ENCODE peak calls at places on chromosome 13, in five cellular contexts. One of them, this sample, is unnamed.

GRCh38 chr13:25902946-25903345 is 148.9 kb downstream of the SHISA2 start:
- DNase-seq in IMR-90: no peak
- DNase-seq in cardiac fibroblast: no peak
- DNase-seq in psoas muscle: no peak
- DNase-seq in thoracic aorta: no peak
- DNase-seq in this sample: peak; percentile 44

GRCh38 chr13:40794414-40795368 is 5.3 kb downstream of the SLC25A15 start:
- DNase-seq in IMR-90: no peak
- DNase-seq in cardiac fibroblast: no peak
- DNase-seq in psoas muscle: no peak
- DNase-seq in thoracic aorta: no peak
- DNase-seq in this sample: no peak

GRCh38 chr13:78958019-78958418 is 299.1 kb upstream of the OBI1 start:
- DNase-seq in IMR-90: no peak
- DNase-seq in cardiac fibroblast: no peak
- DNase-seq in psoas muscle: no peak
- DNase-seq in thoracic aorta: no peak
- DNase-seq in this sample: no peak

GRCh38 chr13:84658881-84659661 is 776.8 kb upstream of the SLITRK1 start:
- DNase-seq in IMR-90: peak; percentile 21
- DNase-seq in cardiac fibroblast: no peak
- DNase-seq in psoas muscle: no peak
- DNase-seq in thoracic aorta: no peak
- DNase-seq in this sample: no peak

GRCh38 chr13:30154931-30155330 is 152.4 kb downstream of the KATNAL1 start:
- DNase-seq in IMR-90: no peak
- DNase-seq in cardiac fibroblast: no peak
- DNase-seq in psoas muscle: no peak
- DNase-seq in thoracic aorta: no peak
- DNase-seq in this sample: no peak

GRCh38 chr13:47168086-47168485 is 271.2 kb upstream of the HTR2A start:
- DNase-seq in IMR-90: peak; percentile 92
- DNase-seq in cardiac fibroblast: peak; percentile 69
- DNase-seq in psoas muscle: no peak
- DNase-seq in thoracic aorta: no peak
- DNase-seq in this sample: peak; percentile 61

GRCh38 chr13:110018009-110018408 is 231.6 kb upstream of the IRS2 start:
- DNase-seq in IMR-90: peak; percentile 57
- DNase-seq in cardiac fibroblast: no peak
- DNase-seq in psoas muscle: no peak
- DNase-seq in thoracic aorta: no peak
- DNase-seq in this sample: peak; percentile 28

GRCh38 chr13:46896346-46897138 is at the start of gene HTR2A:
- DNase-seq in IMR-90: peak; percentile 17
- DNase-seq in cardiac fibroblast: peak; percentile 33
- DNase-seq in psoas muscle: peak; percentile 61
- DNase-seq in thoracic aorta: no peak
- DNase-seq in this sample: peak; percentile 8

GRCh38 chr13:106440846-106441245 is 94.6 kb downstream of the EFNB2 start:
- DNase-seq in IMR-90: no peak
- DNase-seq in cardiac fibroblast: no peak
- DNase-seq in psoas muscle: no peak
- DNase-seq in thoracic aorta: no peak
- DNase-seq in this sample: no peak

GRCh38 chr13:94173312-94173854 is 306.1 kb downstream of the DCT start:
- DNase-seq in IMR-90: peak; percentile 86
- DNase-seq in cardiac fibroblast: peak; percentile 56
- DNase-seq in psoas muscle: no peak
- DNase-seq in thoracic aorta: no peak
- DNase-seq in this sample: no peak

GRCh38 chr13:108816381-108816780 is 187.0 kb downstream of the MYO16 start:
- DNase-seq in IMR-90: no peak
- DNase-seq in cardiac fibroblast: peak; percentile 1
- DNase-seq in psoas muscle: no peak
- DNase-seq in thoracic aorta: no peak
- DNase-seq in this sample: no peak

GRCh38 chr13:36124236-36124822 is 6.9 kb downstream of the DCLK1 start:
- DNase-seq in IMR-90: peak; percentile 4
- DNase-seq in cardiac fibroblast: peak; percentile 64
- DNase-seq in psoas muscle: no peak
- DNase-seq in thoracic aorta: no peak
- DNase-seq in this sample: no peak

GRCh38 chr13:107210216-107211010 is 642.5 kb upstream of the ARGLU1 start:
- DNase-seq in IMR-90: peak; percentile 20
- DNase-seq in cardiac fibroblast: peak; percentile 15
- DNase-seq in psoas muscle: no peak
- DNase-seq in thoracic aorta: no peak
- DNase-seq in this sample: no peak

GRCh38 chr13:107466326-107466725 is 749.0 kb downstream of the LIG4 start:
- DNase-seq in IMR-90: peak; percentile 62
- DNase-seq in cardiac fibroblast: peak; percentile 21
- DNase-seq in psoas muscle: no peak
- DNase-seq in thoracic aorta: no peak
- DNase-seq in this sample: peak; percentile 58

GRCh38 chr13:97274782-97275252 is 52.7 kb downstream of the MBNL2 start:
- DNase-seq in IMR-90: peak; percentile 87
- DNase-seq in cardiac fibroblast: peak; percentile 81
- DNase-seq in psoas muscle: no peak
- DNase-seq in thoracic aorta: no peak
- DNase-seq in this sample: peak; percentile 71

GRCh38 chr13:65926750-65927171 is 1303.4 kb downstream of the PCDH9 start:
- DNase-seq in IMR-90: no peak
- DNase-seq in cardiac fibroblast: no peak
- DNase-seq in psoas muscle: peak; percentile 28
- DNase-seq in thoracic aorta: no peak
- DNase-seq in this sample: peak; percentile 15

GRCh38 chr13:77184455-77184854 is 142.4 kb downstream of the MYCBP2 start:
- DNase-seq in IMR-90: no peak
- DNase-seq in cardiac fibroblast: peak; percentile 33
- DNase-seq in psoas muscle: no peak
- DNase-seq in thoracic aorta: no peak
- DNase-seq in this sample: peak; percentile 79

GRCh38 chr13:29858667-29859066 is 8.2 kb upstream of the UBL3 start:
- DNase-seq in IMR-90: peak; percentile 59
- DNase-seq in cardiac fibroblast: peak; percentile 44
- DNase-seq in psoas muscle: no peak
- DNase-seq in thoracic aorta: no peak
- DNase-seq in this sample: peak; percentile 29

GRCh38 chr13:100675660-100676129 is 1.1 kb upstream of the TMTC4 start:
- DNase-seq in IMR-90: no peak
- DNase-seq in cardiac fibroblast: no peak
- DNase-seq in psoas muscle: no peak
- DNase-seq in thoracic aorta: no peak
- DNase-seq in this sample: no peak

GRCh38 chr13:45178349-45179142 is 22.3 kb downstream of the KCTD4 start:
- DNase-seq in IMR-90: peak; percentile 93
- DNase-seq in cardiac fibroblast: peak; percentile 81
- DNase-seq in psoas muscle: no peak
- DNase-seq in thoracic aorta: no peak
- DNase-seq in this sample: peak; percentile 50

GRCh38 chr13:40668335-40668734 is 1.9 kb upstream of the FOXO1 start:
- DNase-seq in IMR-90: no peak
- DNase-seq in cardiac fibroblast: peak; percentile 36
- DNase-seq in psoas muscle: peak; percentile 79
- DNase-seq in thoracic aorta: no peak
- DNase-seq in this sample: peak; percentile 36

GRCh38 chr13:75101997-75102720 is 379.8 kb downstream of the TBC1D4 start:
- DNase-seq in IMR-90: peak; percentile 6
- DNase-seq in cardiac fibroblast: peak; percentile 65
- DNase-seq in psoas muscle: no peak
- DNase-seq in thoracic aorta: no peak
- DNase-seq in this sample: peak; percentile 56

GRCh38 chr13:110475550-110476219 is 85.8 kb downstream of the RAB20 start:
- DNase-seq in IMR-90: no peak
- DNase-seq in cardiac fibroblast: no peak
- DNase-seq in psoas muscle: no peak
- DNase-seq in thoracic aorta: no peak
- DNase-seq in this sample: no peak

GRCh38 chr13:30696278-30697176 is 38.8 kb upstream of the ALOX5AP start:
- DNase-seq in IMR-90: peak; percentile 36
- DNase-seq in cardiac fibroblast: no peak
- DNase-seq in psoas muscle: peak; percentile 64
- DNase-seq in thoracic aorta: no peak
- DNase-seq in this sample: no peak

GRCh38 chr13:30564489-30564888 is 53.2 kb upstream of the USPL1 start:
- DNase-seq in IMR-90: no peak
- DNase-seq in cardiac fibroblast: no peak
- DNase-seq in psoas muscle: no peak
- DNase-seq in thoracic aorta: no peak
- DNase-seq in this sample: no peak

GRCh38 chr13:98406475-98406874 is 170.4 kb downstream of the STK24 start:
- DNase-seq in IMR-90: no peak
- DNase-seq in cardiac fibroblast: no peak
- DNase-seq in psoas muscle: no peak
- DNase-seq in thoracic aorta: no peak
- DNase-seq in this sample: no peak
- TF ChIP-seq CTCF in IMR-90: no peak
- TF ChIP-seq CTCF in cardiac fibroblast: no peak
- TF ChIP-seq CTCF in psoas muscle: no peak
- TF ChIP-seq CTCF in thoracic aorta: no peak
- TF ChIP-seq CTCF in this sample: no peak

GRCh38 chr13:57787058-57787791 is 155.7 kb downstream of the PCDH17 start:
- DNase-seq in IMR-90: no peak
- DNase-seq in cardiac fibroblast: no peak
- DNase-seq in psoas muscle: no peak
- DNase-seq in thoracic aorta: no peak
- DNase-seq in this sample: no peak
- H3K4me3 ChIP-seq in IMR-90: no peak overlapping the region
- H3K4me3 ChIP-seq in cardiac fibroblast: no peak overlapping the region
- H3K4me3 ChIP-seq in psoas muscle: no peak overlapping the region
- H3K4me3 ChIP-seq in thoracic aorta: no peak overlapping the region
- H3K4me3 ChIP-seq in this sample: no peak overlapping the region

DNA sequence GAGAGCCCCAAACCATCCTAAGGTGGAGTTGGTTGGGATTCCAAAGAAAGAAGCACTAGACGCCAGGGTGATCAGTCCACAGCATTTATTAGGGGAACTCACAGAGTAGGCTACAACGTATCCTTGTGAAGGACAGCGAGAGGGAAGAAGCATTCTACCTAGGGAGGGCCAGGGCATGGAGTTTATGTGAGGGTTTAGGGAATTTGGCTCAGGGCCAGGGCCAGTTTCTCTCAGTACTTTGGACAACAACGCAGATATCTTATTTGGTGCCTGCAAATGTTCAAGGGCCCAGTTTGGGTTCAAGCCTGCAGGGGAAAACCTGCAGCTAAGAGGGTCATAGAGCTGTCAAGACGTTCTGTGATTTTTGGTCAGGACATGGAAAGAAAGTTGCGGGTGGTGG is 73.9 kb upstream of the GJB6 start:
- DNase-seq in IMR-90: no peak
- DNase-seq in cardiac fibroblast: no peak
- DNase-seq in psoas muscle: no peak
- DNase-seq in thoracic aorta: no peak
- DNase-seq in this sample: no peak
- TF ChIP-seq CTCF in IMR-90: no peak
- TF ChIP-seq CTCF in cardiac fibroblast: no peak
- TF ChIP-seq CTCF in psoas muscle: no peak
- TF ChIP-seq CTCF in thoracic aorta: no peak
- TF ChIP-seq CTCF in this sample: no peak

GRCh38 chr13:112330066-112330465 is 46.1 kb upstream of the SPACA7 start:
- DNase-seq in IMR-90: no peak
- DNase-seq in cardiac fibroblast: no peak
- DNase-seq in psoas muscle: no peak
- DNase-seq in thoracic aorta: no peak
- DNase-seq in this sample: no peak

GRCh38 chr13:112332727-112333126 is 43.4 kb upstream of the SPACA7 start:
- DNase-seq in IMR-90: no peak
- DNase-seq in cardiac fibroblast: no peak
- DNase-seq in psoas muscle: no peak
- DNase-seq in thoracic aorta: no peak
- DNase-seq in this sample: no peak

GRCh38 chr13:112333756-112334543 is 42.2 kb upstream of the SPACA7 start:
- DNase-seq in IMR-90: no peak
- DNase-seq in cardiac fibroblast: no peak
- DNase-seq in psoas muscle: no peak
- DNase-seq in thoracic aorta: no peak
- DNase-seq in this sample: no peak

GRCh38 chr13:112330479-112331407 is 45.4 kb upstream of the SPACA7 start:
- DNase-seq in IMR-90: no peak
- DNase-seq in cardiac fibroblast: no peak
- DNase-seq in psoas muscle: no peak
- DNase-seq in thoracic aorta: no peak
- DNase-seq in this sample: no peak

DNA sequence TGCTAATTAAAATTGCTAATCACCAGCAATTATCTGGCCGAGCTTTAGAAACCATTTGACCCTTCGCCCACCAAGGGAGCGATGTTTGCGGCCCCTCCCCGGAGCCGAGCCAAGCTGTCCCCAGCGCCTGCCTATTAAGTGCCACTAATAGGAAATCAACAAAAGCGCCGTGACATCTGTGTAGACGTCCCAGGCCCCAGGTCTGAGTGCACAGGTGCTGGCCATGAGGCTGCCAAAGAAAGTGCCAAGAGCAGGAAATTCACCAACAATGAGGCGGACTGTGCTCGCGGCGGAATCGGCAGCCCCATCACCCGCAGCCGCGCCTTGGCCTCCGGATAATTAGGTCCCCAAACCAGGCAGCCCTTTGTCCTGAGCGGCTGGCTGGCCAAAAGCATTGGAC is 44.5 kb upstream of the SPACA7 start:
- DNase-seq in IMR-90: no peak
- DNase-seq in cardiac fibroblast: no peak
- DNase-seq in psoas muscle: no peak
- DNase-seq in thoracic aorta: no peak
- DNase-seq in this sample: no peak
- H3K4me3 ChIP-seq in IMR-90: no peak overlapping the region
- H3K4me3 ChIP-seq in cardiac fibroblast: no peak overlapping the region
- H3K4me3 ChIP-seq in psoas muscle: no peak overlapping the region
- H3K4me3 ChIP-seq in thoracic aorta: no peak overlapping the region
- H3K4me3 ChIP-seq in this sample: no peak overlapping the region

DNA sequence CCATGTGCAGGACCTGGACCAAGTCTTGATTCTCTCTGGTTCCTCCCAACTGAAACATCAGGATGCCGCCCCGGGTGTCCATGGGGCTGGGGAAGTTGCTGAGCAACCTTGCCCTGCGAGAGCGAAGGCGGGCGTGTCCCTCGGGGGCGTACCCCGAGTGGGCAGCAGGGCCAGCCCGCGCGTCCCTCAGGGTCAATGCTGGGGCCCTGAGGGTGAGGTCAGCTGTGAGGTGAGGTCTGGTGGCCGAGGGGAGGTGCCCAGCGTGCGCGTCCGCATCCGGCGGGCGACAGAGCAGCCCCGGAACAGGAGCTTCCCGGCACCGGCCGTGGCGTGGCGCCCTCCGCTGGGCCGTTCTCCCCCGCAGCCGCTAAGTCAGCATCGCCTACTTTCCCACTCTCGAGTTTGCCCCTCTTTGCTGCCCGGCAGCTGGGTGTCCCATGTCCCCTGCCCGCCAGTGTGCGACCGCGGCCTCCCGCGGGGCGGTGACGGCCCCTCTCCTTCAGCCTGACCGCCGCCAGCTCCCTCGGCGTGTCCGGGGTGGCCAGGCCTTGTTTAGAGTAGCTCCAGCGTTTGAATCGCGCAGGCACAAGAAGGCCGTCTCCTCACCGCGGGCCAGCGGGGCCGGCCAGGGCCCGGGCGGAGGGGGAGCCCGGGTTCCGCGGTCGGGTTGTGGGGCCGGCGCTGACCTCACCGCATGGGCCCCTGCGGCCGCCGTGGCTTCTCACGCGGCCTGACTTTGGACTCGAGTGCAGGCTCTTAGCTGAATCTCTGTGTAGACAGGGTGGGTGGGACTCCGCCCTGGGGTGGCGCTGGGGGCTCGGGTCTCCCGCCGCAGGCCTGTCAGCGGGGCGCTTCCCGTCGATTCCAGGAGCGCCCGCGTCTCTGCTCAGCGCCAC is 33.0 kb downstream of the GJA3 start:
- DNase-seq in IMR-90: peak; percentile 16
- DNase-seq in cardiac fibroblast: peak; percentile 53
- DNase-seq in psoas muscle: peak; percentile 83
- DNase-seq in thoracic aorta: no peak
- DNase-seq in this sample: peak; percentile 38
- TF ChIP-seq CTCF in IMR-90: peak; percentile 15
- TF ChIP-seq CTCF in cardiac fibroblast: peak; percentile 26
- TF ChIP-seq CTCF in psoas muscle: peak; percentile 42
- TF ChIP-seq CTCF in thoracic aorta: peak; percentile 44
- TF ChIP-seq CTCF in this sample: peak; percentile 27